ENCODE peak calls at places on chromosomes 1 and 21, in ten cellular contexts. H is fibroblast of lung; P is heart right ventricle; T is MM.1S; L is BE2C; W is SJSA1; Z is thoracic aorta; O is uterus; B is mammary epithelial cell; R is CD8-positive, alpha-beta T cell. G is an unnamed sample.
A peak's percentile ranks its signal among the peaks of the same experiment; 100 is the strongest.

GRCh38 chr1:94000531-94001282 is 91.5 kb upstream of the GCLM start:
- DNase-seq in H (no peak), P (no peak), T (no peak), L (no peak), W (no peak), Z (no peak), O (no peak), B (no peak), R (no peak), G (no peak)

GRCh38 chr1:26049531-26050254 is 3.8 kb upstream of the SLC30A2 start:
- DNase-seq in H (no peak), P (no peak), T (no peak), L (no peak), W (no peak), Z (no peak), O (no peak), B (peak; percentile 11), R (no peak), G (no peak)

GRCh38 chr1:8495928-8496401 is 178.1 kb downstream of the SLC45A1 start:
- DNase-seq in H (no peak), P (no peak), T (no peak), L (no peak), W (no peak), Z (no peak), O (no peak), B (no peak), R (peak; percentile 30), G (no peak)

GRCh38 chr1:94755675-94756074 is 64.5 kb upstream of the SLC44A3 start:
- DNase-seq in H (peak; percentile 98), P (peak; percentile 45), T (no peak), L (peak; percentile 68), W (peak; percentile 79), Z (no peak), O (peak; percentile 38), B (no peak), R (no peak), G (peak; percentile 96)

GRCh38 chr1:23558140-23558871 is 995 bp downstream of the ID3 start:
- DNase-seq in H (no peak), P (peak; percentile 76), T (peak; percentile 37), L (peak; percentile 76), W (peak; percentile 90), Z (no peak), O (peak; percentile 64), B (no peak), R (peak; percentile 28), G (peak; percentile 62)

GRCh38 chr1:6447818-6448748 is 17.9 kb downstream of the TNFRSF25 start:
- DNase-seq in H (no peak), P (no peak), T (peak; percentile 28), L (no peak), W (no peak), Z (no peak), O (no peak), B (no peak), R (peak; percentile 84), G (no peak)

GRCh38 chr1:18009061-18009728 is 98.4 kb upstream of the IGSF21 start:
- DNase-seq in H (no peak), P (no peak), T (no peak), L (no peak), W (no peak), Z (no peak), O (no peak), B (no peak), R (no peak), G (no peak)

GRCh38 chr1:30123036-30123535 is 600.3 kb downstream of the MATN1 start:
- DNase-seq in H (no peak), P (no peak), T (no peak), L (no peak), W (no peak), Z (no peak), O (no peak), B (no peak), R (no peak), G (no peak)

GRCh38 chr21:46472246-46472645 is 13.6 kb downstream of the DIP2A start:
- DNase-seq in H (no peak), P (no peak), T (no peak), L (no peak), W (no peak), Z (no peak), O (no peak), B (no peak), R (no peak), G (no peak)

GRCh38 chr1:204659061-204659460 is 26.5 kb downstream of the LRRN2 start:
- DNase-seq in H (no peak), P (no peak), T (no peak), L (peak; percentile 38), W (no peak), Z (no peak), O (no peak), B (no peak), R (no peak), G (peak; percentile 10)

GRCh38 chr1:173496757-173497323 is 19.7 kb downstream of the PRDX6 start:
- DNase-seq in H (no peak), P (no peak), T (no peak), L (no peak), W (no peak), Z (no peak), O (no peak), B (no peak), R (no peak), G (no peak)

GRCh38 chr1:248837045-248837793 is 805 bp upstream of the ZNF672 start:
- DNase-seq in H (no peak), P (no peak), T (no peak), L (no peak), W (peak; percentile 12), Z (no peak), O (no peak), B (no peak), R (no peak), G (peak; percentile 10)

GRCh38 chr21:16879479-16879878 is 633.4 kb upstream of the CXADR start:
- DNase-seq in H (no peak), P (no peak), T (no peak), L (no peak), W (no peak), Z (no peak), O (no peak), B (no peak), R (no peak), G (no peak)
- H3K27me3 ChIP-seq in H (no peaks in the 10 kb centered on the region), P (no peaks in the 10 kb centered on the region), T (no peaks in the 10 kb centered on the region), L (no peaks in the 10 kb centered on the region), W (no peaks in the 10 kb centered on the region), Z (no peaks in the 10 kb centered on the region), O (no peaks in the 10 kb centered on the region), B (no peaks in the 10 kb centered on the region), R (no peaks in the 10 kb centered on the region), G (no peaks in the 10 kb centered on the region)

DNA sequence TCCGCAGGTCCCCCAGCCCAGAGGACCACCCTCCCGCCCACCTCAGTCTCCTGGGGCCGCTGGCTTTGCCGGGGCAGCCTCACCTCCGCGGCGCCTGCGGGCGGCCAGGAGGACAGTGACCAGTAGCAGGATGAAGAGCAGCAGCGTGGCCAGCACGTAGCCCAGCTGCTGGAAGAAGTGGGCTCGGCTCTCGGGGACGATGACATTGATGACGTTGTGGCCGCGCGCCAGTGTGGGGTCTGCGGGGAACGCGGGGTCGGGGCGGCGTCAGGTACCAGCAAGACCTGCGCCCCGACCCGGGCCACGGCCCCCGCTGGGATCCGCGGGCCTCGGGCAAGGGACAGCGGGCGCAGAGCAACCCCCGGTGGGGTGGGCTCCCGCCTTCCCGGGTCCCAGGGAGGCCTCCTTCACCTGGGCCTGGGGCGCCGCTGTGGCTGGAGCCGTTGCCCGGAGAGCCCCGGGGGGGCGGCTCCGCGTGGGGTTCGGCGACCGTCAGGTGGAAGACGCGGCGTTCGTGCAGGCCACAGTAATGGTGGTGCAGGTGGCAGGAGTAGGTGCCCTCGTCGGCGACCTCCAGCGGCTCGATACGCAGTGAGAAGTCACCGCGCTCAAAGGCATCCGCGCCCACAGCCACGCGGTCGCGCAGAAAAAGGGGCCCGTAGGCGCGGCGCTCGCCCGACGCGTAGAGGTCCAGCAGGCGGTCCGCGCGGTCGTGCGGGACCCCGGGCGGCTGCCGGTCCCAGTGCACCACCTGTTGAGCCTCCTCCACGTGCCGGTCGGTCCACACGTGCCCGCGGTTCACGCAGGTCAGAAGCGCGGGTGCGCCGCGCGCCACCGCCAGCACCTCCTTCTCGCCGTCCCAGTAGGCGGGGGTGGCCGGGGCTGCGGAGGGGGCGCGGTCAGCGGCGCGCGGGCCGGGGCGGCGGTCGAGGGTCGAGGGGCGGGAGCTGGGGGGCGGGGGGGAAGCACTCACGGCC is 3.8 kb downstream of the MXRA8 start:
- DNase-seq in H (no peak), P (no peak), T (no peak), L (peak; percentile 11), W (no peak), Z (no peak), O (no peak), B (no peak), R (no peak), G (no peak)
- H3K27me3 ChIP-seq in H (no peaks in the 10 kb centered on the region), P (no peaks in the 10 kb centered on the region), T (peaks cover 49% of the 10 kb centered on the region), L (no peaks in the 10 kb centered on the region), W (no peaks in the 10 kb centered on the region), Z (no peaks in the 10 kb centered on the region), O (no peaks in the 10 kb centered on the region), B (no peaks in the 10 kb centered on the region), R (no peaks in the 10 kb centered on the region), G (no peaks in the 10 kb centered on the region)

GRCh38 chr1:2810899-2811525 is 9.5 kb upstream of the TTC34 start:
- DNase-seq in H (no peak), P (no peak), T (no peak), L (no peak), W (no peak), Z (no peak), O (no peak), B (no peak), R (no peak), G (no peak)

GRCh38 chr1:2812136-2812535 is 10.6 kb upstream of the TTC34 start:
- DNase-seq in H (no peak), P (no peak), T (no peak), L (no peak), W (no peak), Z (no peak), O (no peak), B (no peak), R (no peak), G (no peak)

GRCh38 chr1:2811526-2811905 is 10.0 kb upstream of the TTC34 start:
- DNase-seq in H (no peak), P (no peak), T (no peak), L (no peak), W (no peak), Z (no peak), O (no peak), B (no peak), R (no peak), G (no peak)

GRCh38 chr1:2814511-2815075 is 13.1 kb upstream of the TTC34 start:
- DNase-seq in H (no peak), P (no peak), T (no peak), L (no peak), W (no peak), Z (no peak), O (no peak), B (no peak), R (no peak), G (no peak)

GRCh38 chr1:2812939-2813653 is 11.6 kb upstream of the TTC34 start:
- DNase-seq in H (no peak), P (no peak), T (no peak), L (no peak), W (no peak), Z (no peak), O (no peak), B (no peak), R (no peak), G (no peak)
- H3K27me3 ChIP-seq in H (no peaks in the 10 kb centered on the region), P (no peaks in the 10 kb centered on the region), T (peaks cover 96% of the 10 kb centered on the region), L (no peaks in the 10 kb centered on the region), W (no peaks in the 10 kb centered on the region), Z (no peaks in the 10 kb centered on the region), O (no peaks in the 10 kb centered on the region), B (no peaks in the 10 kb centered on the region), R (no peaks in the 10 kb centered on the region), G (no peaks in the 10 kb centered on the region)

DNA sequence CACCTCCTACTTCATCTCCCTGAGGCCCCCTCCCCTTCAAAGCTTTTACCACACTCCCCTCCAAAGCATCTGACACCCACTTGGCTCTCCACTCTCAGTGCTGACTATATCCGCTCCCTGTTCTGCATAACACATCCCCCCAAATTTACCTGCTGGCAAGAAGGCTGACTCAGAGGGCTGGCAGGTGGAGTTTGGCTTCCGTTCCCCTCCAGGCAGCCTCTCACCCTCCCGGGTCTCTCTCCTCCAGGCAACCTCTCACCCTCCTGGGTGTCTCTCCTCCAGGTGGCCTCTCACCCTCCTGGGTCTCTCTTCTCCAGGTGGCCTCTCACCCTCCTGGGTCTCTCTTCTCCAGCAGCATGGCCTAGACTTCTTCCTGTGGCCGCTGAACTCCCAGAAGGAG is 562.1 kb downstream of the NPHP4 start:
- DNase-seq in H (no peak), P (no peak), T (no peak), L (no peak), W (no peak), Z (no peak), O (no peak), B (no peak), R (no peak), G (no peak)
- H3K27me3 ChIP-seq in H (no peaks in the 10 kb centered on the region), P (no peaks in the 10 kb centered on the region), T (peaks cover 99% of the 10 kb centered on the region), L (no peaks in the 10 kb centered on the region), W (no peaks in the 10 kb centered on the region), Z (no peaks in the 10 kb centered on the region), O (peaks cover 4% of the 10 kb centered on the region), B (no peaks in the 10 kb centered on the region), R (no peaks in the 10 kb centered on the region), G (peaks cover 4% of the 10 kb centered on the region)

G was measured in adipocyte.